ENCODE peak calls at places on chromosomes 11 and 22, in ten cellular contexts. One of them, this sample, is unnamed.

GRCh38 chr11:35288817-35289541 is 130.4 kb downstream of the SLC1A2 start:
- DNase-seq in brain microvascular endothelial cell: peak
- DNase-seq in progenitor cell of endocrine pancreas: no peak
- DNase-seq in nephron progenitor cell: no peak
- DNase-seq in A549: no peak
- DNase-seq in CD8-positive, alpha-beta T cell: no peak
- DNase-seq in AG04450: no peak
- DNase-seq in pancreas: no peak
- DNase-seq in left lung: no peak
- DNase-seq in AG04449: peak
- DNase-seq in this sample: no peak

GRCh38 chr22:42939451-42939881 is 75.5 kb downstream of the PACSIN2 start:
- DNase-seq in progenitor cell of endocrine pancreas: no peak
- DNase-seq in pancreas: no peak
- DNase-seq in A549: no peak
- DNase-seq in nephron progenitor cell: no peak
- DNase-seq in brain microvascular endothelial cell: no peak
- DNase-seq in AG04450: no peak
- DNase-seq in left lung: no peak
- DNase-seq in AG04449: no peak
- DNase-seq in CD8-positive, alpha-beta T cell: no peak
- DNase-seq in this sample: no peak

GRCh38 chr11:63510360-63511130 is 4.7 kb downstream of the LGALS12 start:
- DNase-seq in AG04450: no peak
- DNase-seq in CD8-positive, alpha-beta T cell: no peak
- DNase-seq in progenitor cell of endocrine pancreas: no peak
- DNase-seq in nephron progenitor cell: no peak
- DNase-seq in left lung: no peak
- DNase-seq in pancreas: no peak
- DNase-seq in brain microvascular endothelial cell: no peak
- DNase-seq in AG04449: no peak
- DNase-seq in A549: no peak
- DNase-seq in this sample: no peak

GRCh38 chr22:46050451-46050845 is 73.5 kb upstream of the WNT7B start:
- DNase-seq in nephron progenitor cell: no peak
- DNase-seq in brain microvascular endothelial cell: no peak
- DNase-seq in progenitor cell of endocrine pancreas: no peak
- DNase-seq in left lung: no peak
- DNase-seq in AG04450: no peak
- DNase-seq in AG04449: no peak
- DNase-seq in pancreas: peak
- DNase-seq in A549: no peak
- DNase-seq in CD8-positive, alpha-beta T cell: no peak
- DNase-seq in this sample: no peak

GRCh38 chr22:20803696-20804324 is 29.9 kb downstream of the SERPIND1 start:
- DNase-seq in nephron progenitor cell: peak
- DNase-seq in pancreas: no peak
- DNase-seq in brain microvascular endothelial cell: peak
- DNase-seq in AG04449: no peak
- DNase-seq in A549: peak
- DNase-seq in CD8-positive, alpha-beta T cell: no peak
- DNase-seq in AG04450: peak
- DNase-seq in progenitor cell of endocrine pancreas: peak
- DNase-seq in left lung: no peak
- DNase-seq in this sample: no peak

GRCh38 chr11:108551653-108552462 is 41.7 kb downstream of the EXPH5 start:
- DNase-seq in A549: no peak
- DNase-seq in pancreas: no peak
- DNase-seq in AG04449: no peak
- DNase-seq in brain microvascular endothelial cell: peak
- DNase-seq in CD8-positive, alpha-beta T cell: no peak
- DNase-seq in progenitor cell of endocrine pancreas: no peak
- DNase-seq in nephron progenitor cell: peak
- DNase-seq in left lung: no peak
- DNase-seq in AG04450: no peak
- DNase-seq in this sample: no peak

GRCh38 chr11:108897071-108897481 is 232.2 kb downstream of the DDX10 start:
- DNase-seq in progenitor cell of endocrine pancreas: no peak
- DNase-seq in brain microvascular endothelial cell: no peak
- DNase-seq in AG04449: no peak
- DNase-seq in nephron progenitor cell: no peak
- DNase-seq in left lung: no peak
- DNase-seq in pancreas: no peak
- DNase-seq in AG04450: no peak
- DNase-seq in CD8-positive, alpha-beta T cell: no peak
- DNase-seq in A549: no peak
- DNase-seq in this sample: no peak

GRCh38 chr11:131904756-131905155 is 534.3 kb downstream of the NTM start:
- DNase-seq in AG04449: no peak
- DNase-seq in brain microvascular endothelial cell: peak
- DNase-seq in A549: no peak
- DNase-seq in pancreas: no peak
- DNase-seq in AG04450: no peak
- DNase-seq in left lung: no peak
- DNase-seq in nephron progenitor cell: no peak
- DNase-seq in CD8-positive, alpha-beta T cell: no peak
- DNase-seq in progenitor cell of endocrine pancreas: no peak
- DNase-seq in this sample: no peak

GRCh38 chr11:12284321-12285050 is 92.9 kb upstream of the PARVA start:
- DNase-seq in pancreas: no peak
- DNase-seq in A549: no peak
- DNase-seq in progenitor cell of endocrine pancreas: no peak
- DNase-seq in CD8-positive, alpha-beta T cell: no peak
- DNase-seq in AG04449: no peak
- DNase-seq in AG04450: peak
- DNase-seq in brain microvascular endothelial cell: peak
- DNase-seq in nephron progenitor cell: no peak
- DNase-seq in left lung: no peak
- DNase-seq in this sample: no peak

DNA sequence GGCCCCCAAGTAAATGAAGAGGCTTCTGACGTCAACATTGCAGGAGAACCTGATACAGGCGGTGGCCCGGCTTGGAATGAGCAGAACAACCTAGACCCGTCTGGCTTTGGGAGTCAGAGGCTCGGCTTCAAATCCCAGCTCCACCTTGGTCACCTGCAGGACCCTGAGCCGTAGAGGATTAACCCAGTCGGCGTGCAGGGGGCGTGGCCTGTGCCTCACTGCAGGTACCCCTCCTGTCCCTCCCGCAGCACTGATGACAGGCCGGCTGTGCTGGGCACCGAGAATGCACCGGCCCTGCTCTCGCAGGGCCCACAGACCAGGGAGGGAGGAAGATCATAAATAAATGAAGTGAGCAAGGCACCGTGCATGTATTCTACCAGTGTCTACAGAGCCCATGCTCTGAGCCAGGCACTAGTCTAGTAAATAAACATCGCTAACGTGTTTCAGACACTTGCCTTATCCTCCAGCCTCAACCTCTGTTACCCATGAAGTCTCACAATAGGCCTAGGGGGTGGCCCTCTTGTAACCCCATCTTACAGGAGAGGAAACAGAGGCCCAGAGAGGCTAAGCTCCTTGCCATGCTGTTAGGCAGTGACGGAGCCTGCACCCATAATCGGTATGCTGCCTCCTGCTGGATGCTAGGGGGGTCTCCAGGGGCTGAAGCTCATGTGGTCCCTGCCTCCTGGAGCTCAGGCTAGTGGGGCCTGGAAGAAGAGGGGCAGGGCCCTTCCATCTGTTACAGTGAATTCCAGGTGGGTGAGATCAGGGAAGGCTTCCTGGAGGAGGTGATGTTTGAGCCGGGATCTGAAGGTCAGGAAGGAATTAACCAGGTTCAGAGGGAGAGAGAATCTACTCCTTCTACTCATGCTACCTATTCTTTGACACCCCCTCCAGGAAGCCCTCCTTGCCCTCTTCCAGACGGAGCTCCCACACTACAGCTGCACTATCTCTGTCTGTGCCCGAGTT is 53.4 kb downstream of the RTL6 start:
- DNase-seq in AG04449: no peak
- DNase-seq in pancreas: no peak
- DNase-seq in A549: no peak
- DNase-seq in progenitor cell of endocrine pancreas: no peak
- DNase-seq in AG04450: no peak
- DNase-seq in brain microvascular endothelial cell: no peak
- DNase-seq in left lung: peak
- DNase-seq in nephron progenitor cell: no peak
- DNase-seq in CD8-positive, alpha-beta T cell: no peak
- DNase-seq in this sample: no peak
- TF ChIP-seq CTCF in AG04449: peak
- TF ChIP-seq CTCF in pancreas: no peak
- TF ChIP-seq CTCF in A549: no peak
- TF ChIP-seq CTCF in progenitor cell of endocrine pancreas: peak
- TF ChIP-seq CTCF in AG04450: peak
- TF ChIP-seq CTCF in brain microvascular endothelial cell: peak
- TF ChIP-seq CTCF in left lung: no peak
- TF ChIP-seq CTCF in nephron progenitor cell: no peak
- TF ChIP-seq CTCF in CD8-positive, alpha-beta T cell: no peak
- TF ChIP-seq CTCF in this sample: no peak

GRCh38 chr11:102007567-102008437 is 39.4 kb upstream of the CFAP300 start:
- DNase-seq in CD8-positive, alpha-beta T cell: no peak
- DNase-seq in brain microvascular endothelial cell: no peak
- DNase-seq in nephron progenitor cell: no peak
- DNase-seq in AG04450: peak
- DNase-seq in left lung: peak
- DNase-seq in A549: peak
- DNase-seq in AG04449: peak
- DNase-seq in pancreas: no peak
- DNase-seq in progenitor cell of endocrine pancreas: no peak
- DNase-seq in this sample: no peak
- TF ChIP-seq CTCF in CD8-positive, alpha-beta T cell: peak
- TF ChIP-seq CTCF in brain microvascular endothelial cell: peak
- TF ChIP-seq CTCF in nephron progenitor cell: peak
- TF ChIP-seq CTCF in AG04450: peak
- TF ChIP-seq CTCF in left lung: peak
- TF ChIP-seq CTCF in A549: peak
- TF ChIP-seq CTCF in AG04449: peak
- TF ChIP-seq CTCF in pancreas: peak
- TF ChIP-seq CTCF in progenitor cell of endocrine pancreas: peak
- TF ChIP-seq CTCF in this sample: peak

GRCh38 chr11:77557553-77557952 is 32.2 kb upstream of the AQP11 start:
- DNase-seq in CD8-positive, alpha-beta T cell: no peak
- DNase-seq in brain microvascular endothelial cell: peak
- DNase-seq in progenitor cell of endocrine pancreas: no peak
- DNase-seq in nephron progenitor cell: no peak
- DNase-seq in pancreas: no peak
- DNase-seq in A549: no peak
- DNase-seq in left lung: no peak
- DNase-seq in AG04449: no peak
- DNase-seq in AG04450: no peak
- DNase-seq in this sample: no peak
- TF ChIP-seq CTCF in CD8-positive, alpha-beta T cell: no peak
- TF ChIP-seq CTCF in brain microvascular endothelial cell: peak
- TF ChIP-seq CTCF in progenitor cell of endocrine pancreas: peak
- TF ChIP-seq CTCF in nephron progenitor cell: peak
- TF ChIP-seq CTCF in pancreas: no peak
- TF ChIP-seq CTCF in A549: peak
- TF ChIP-seq CTCF in left lung: no peak
- TF ChIP-seq CTCF in AG04449: no peak
- TF ChIP-seq CTCF in AG04450: peak
- TF ChIP-seq CTCF in this sample: peak

DNA sequence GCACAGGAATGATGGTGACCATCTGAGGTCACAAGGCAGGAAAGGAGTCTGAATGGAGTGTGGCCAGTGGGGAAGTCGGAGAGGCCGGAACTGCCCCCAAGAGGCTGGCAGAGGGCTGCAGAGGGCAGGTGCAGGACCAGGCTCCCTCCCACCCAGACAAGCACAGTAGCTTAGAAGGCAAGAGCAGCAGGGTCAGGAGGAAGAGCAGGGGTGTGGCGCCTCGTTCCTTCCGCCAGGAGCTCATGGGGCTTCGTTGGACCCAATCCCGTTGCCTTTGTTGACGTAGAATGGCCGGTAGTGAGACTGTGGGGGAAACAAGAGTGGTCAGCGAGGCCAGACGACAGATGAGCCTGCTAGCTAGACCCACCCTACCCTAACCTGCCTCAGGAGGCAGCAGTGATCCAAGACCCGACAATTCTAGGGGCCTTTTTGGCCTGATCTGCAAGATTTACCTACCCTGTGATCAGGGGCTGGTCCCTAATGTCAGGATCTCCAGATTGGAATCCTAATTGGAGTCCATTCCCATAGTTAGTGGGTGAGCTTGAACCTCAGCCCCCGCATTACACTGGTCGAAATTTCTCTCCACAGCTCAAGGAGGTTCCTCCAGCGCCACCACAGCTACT is 25.6 kb downstream of the TRIM29 start:
- DNase-seq in brain microvascular endothelial cell: no peak
- DNase-seq in AG04450: no peak
- DNase-seq in left lung: no peak
- DNase-seq in nephron progenitor cell: no peak
- DNase-seq in pancreas: no peak
- DNase-seq in AG04449: no peak
- DNase-seq in A549: no peak
- DNase-seq in CD8-positive, alpha-beta T cell: no peak
- DNase-seq in progenitor cell of endocrine pancreas: no peak
- DNase-seq in this sample: no peak
- TF ChIP-seq CTCF in brain microvascular endothelial cell: peak
- TF ChIP-seq CTCF in AG04450: no peak
- TF ChIP-seq CTCF in left lung: no peak
- TF ChIP-seq CTCF in nephron progenitor cell: no peak
- TF ChIP-seq CTCF in pancreas: no peak
- TF ChIP-seq CTCF in AG04449: no peak
- TF ChIP-seq CTCF in A549: no peak
- TF ChIP-seq CTCF in CD8-positive, alpha-beta T cell: no peak
- TF ChIP-seq CTCF in progenitor cell of endocrine pancreas: peak
- TF ChIP-seq CTCF in this sample: peak

GRCh38 chr11:68314203-68314885 is 2.0 kb downstream of the LRP5 start:
- DNase-seq in A549: no peak
- DNase-seq in nephron progenitor cell: no peak
- DNase-seq in AG04449: no peak
- DNase-seq in brain microvascular endothelial cell: no peak
- DNase-seq in progenitor cell of endocrine pancreas: no peak
- DNase-seq in pancreas: no peak
- DNase-seq in left lung: no peak
- DNase-seq in AG04450: no peak
- DNase-seq in CD8-positive, alpha-beta T cell: no peak
- DNase-seq in this sample: no peak
- TF ChIP-seq CTCF in A549: no peak
- TF ChIP-seq CTCF in nephron progenitor cell: no peak
- TF ChIP-seq CTCF in AG04449: no peak
- TF ChIP-seq CTCF in brain microvascular endothelial cell: no peak
- TF ChIP-seq CTCF in progenitor cell of endocrine pancreas: no peak
- TF ChIP-seq CTCF in pancreas: no peak
- TF ChIP-seq CTCF in left lung: no peak
- TF ChIP-seq CTCF in AG04450: no peak
- TF ChIP-seq CTCF in CD8-positive, alpha-beta T cell: no peak
- TF ChIP-seq CTCF in this sample: no peak

DNA sequence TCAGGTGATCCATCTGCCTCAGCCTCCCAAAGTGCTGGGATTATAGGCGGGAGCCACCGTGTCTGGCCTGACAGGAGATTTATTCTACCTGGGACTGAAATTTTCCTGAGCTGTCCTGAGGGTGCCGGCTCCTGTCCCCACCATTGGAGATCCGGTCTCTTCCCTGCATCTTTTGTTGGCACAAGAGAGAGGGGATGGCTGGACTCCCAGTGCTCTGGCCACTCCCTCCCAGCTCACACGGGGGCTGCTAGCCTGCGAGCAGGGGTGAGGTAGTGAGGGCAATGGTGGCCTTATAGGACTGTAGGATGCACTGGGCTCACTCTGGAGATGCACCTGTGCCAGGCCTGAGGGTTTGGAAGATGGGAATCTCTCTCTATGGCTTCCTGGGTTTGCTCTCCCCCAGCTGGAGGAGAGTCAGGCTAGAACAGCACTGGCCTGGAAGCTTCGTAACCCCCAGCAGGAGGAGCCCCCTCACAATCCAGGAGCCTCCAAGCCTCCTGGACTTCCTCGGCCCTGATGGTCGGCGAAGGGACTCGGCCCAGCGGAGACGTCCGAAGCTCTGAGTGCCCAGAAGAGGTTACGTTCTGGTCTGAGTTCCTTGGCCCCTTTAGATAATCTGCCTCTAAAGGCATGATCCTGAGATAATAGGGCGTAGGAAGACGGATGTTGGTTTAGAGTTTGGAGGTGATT is 106.4 kb downstream of the NECTIN1 start:
- DNase-seq in left lung: no peak
- DNase-seq in AG04450: no peak
- DNase-seq in nephron progenitor cell: no peak
- DNase-seq in pancreas: no peak
- DNase-seq in brain microvascular endothelial cell: no peak
- DNase-seq in A549: no peak
- DNase-seq in progenitor cell of endocrine pancreas: no peak
- DNase-seq in AG04449: no peak
- DNase-seq in CD8-positive, alpha-beta T cell: no peak
- DNase-seq in this sample: no peak
- TF ChIP-seq CTCF in left lung: no peak
- TF ChIP-seq CTCF in AG04450: no peak
- TF ChIP-seq CTCF in nephron progenitor cell: no peak
- TF ChIP-seq CTCF in pancreas: no peak
- TF ChIP-seq CTCF in brain microvascular endothelial cell: no peak
- TF ChIP-seq CTCF in A549: no peak
- TF ChIP-seq CTCF in progenitor cell of endocrine pancreas: no peak
- TF ChIP-seq CTCF in AG04449: no peak
- TF ChIP-seq CTCF in CD8-positive, alpha-beta T cell: no peak
- TF ChIP-seq CTCF in this sample: no peak